ENCODE peak calls at places on chromosomes 16 and 17, in five cellular contexts. One of them, this sample, is unnamed.

GRCh38 chr16:28915181-28915580 is 9.9 kb downstream of the RABEP2 start:
- DNase-seq in Karpas-422: no peak
- DNase-seq in aorta: no peak
- DNase-seq in adrenal gland: no peak
- DNase-seq in heart left ventricle: no peak
- DNase-seq in this sample: no peak

GRCh38 chr17:78182504-78182903 is 4.3 kb downstream of the TK1 start:
- DNase-seq in aorta: no peak
- DNase-seq in adrenal gland: no peak
- DNase-seq in heart left ventricle: no peak
- DNase-seq in Karpas-422: no peak
- DNase-seq in this sample: no peak

GRCh38 chr16:24755201-24755874 is 25.9 kb downstream of the TNRC6A start:
- DNase-seq in Karpas-422: no peak
- DNase-seq in aorta: no peak
- DNase-seq in adrenal gland: no peak
- DNase-seq in heart left ventricle: no peak
- DNase-seq in this sample: no peak

GRCh38 chr16:75244225-75244792 is 7.1 kb downstream of the BCAR1 start:
- DNase-seq in aorta: peak; percentile 92
- DNase-seq in Karpas-422: no peak
- DNase-seq in adrenal gland: peak; percentile 49
- DNase-seq in heart left ventricle: peak; percentile 67
- DNase-seq in this sample: peak; percentile 56

GRCh38 chr16:57627184-57627871 is 1.1 kb upstream of the ADGRG1 start:
- DNase-seq in Karpas-422: no peak
- DNase-seq in aorta: no peak
- DNase-seq in adrenal gland: peak; percentile 49
- DNase-seq in heart left ventricle: no peak
- DNase-seq in this sample: no peak

GRCh38 chr17:51456942-51457341 is 196.6 kb downstream of the UTP18 start:
- DNase-seq in aorta: no peak
- DNase-seq in adrenal gland: no peak
- DNase-seq in heart left ventricle: no peak
- DNase-seq in Karpas-422: no peak
- DNase-seq in this sample: no peak

GRCh38 chr17:35559495-35559894 is 1.1 kb downstream of the SLFN14 start:
- DNase-seq in Karpas-422: no peak
- DNase-seq in aorta: no peak
- DNase-seq in adrenal gland: no peak
- DNase-seq in heart left ventricle: no peak
- DNase-seq in this sample: no peak

GRCh38 chr16:1820096-1820972 is 6.3 kb downstream of the HAGH start:
- DNase-seq in aorta: no peak
- DNase-seq in adrenal gland: no peak
- DNase-seq in heart left ventricle: no peak
- DNase-seq in Karpas-422: no peak
- DNase-seq in this sample: no peak

GRCh38 chr16:66842765-66843164 is 1.4 kb upstream of the CA7 start:
- DNase-seq in aorta: no peak
- DNase-seq in Karpas-422: no peak
- DNase-seq in adrenal gland: peak; percentile 74
- DNase-seq in heart left ventricle: no peak
- DNase-seq in this sample: no peak

GRCh38 chr17:66507103-66507923 is 204.9 kb downstream of the PRKCA start:
- DNase-seq in adrenal gland: peak; percentile 80
- DNase-seq in aorta: peak; percentile 56
- DNase-seq in heart left ventricle: no peak
- DNase-seq in Karpas-422: no peak
- DNase-seq in this sample: peak; percentile 49

GRCh38 chr17:80529904-80530292 is 14.7 kb upstream of the RPTOR start:
- DNase-seq in adrenal gland: no peak
- DNase-seq in Karpas-422: no peak
- DNase-seq in aorta: no peak
- DNase-seq in heart left ventricle: no peak
- DNase-seq in this sample: no peak

GRCh38 chr17:68424861-68425260 is 32.4 kb downstream of the WIPI1 start:
- DNase-seq in Karpas-422: no peak
- DNase-seq in adrenal gland: no peak
- DNase-seq in heart left ventricle: no peak
- DNase-seq in aorta: no peak
- DNase-seq in this sample: no peak

GRCh38 chr16:71288570-71288889 is 672 bp downstream of the CMTR2 start:
- DNase-seq in heart left ventricle: no peak
- DNase-seq in aorta: no peak
- DNase-seq in Karpas-422: peak; percentile 42
- DNase-seq in adrenal gland: no peak
- DNase-seq in this sample: no peak

GRCh38 chr17:8212312-8213180 is 2.2 kb upstream of the AURKB start:
- DNase-seq in adrenal gland: no peak
- DNase-seq in aorta: no peak
- DNase-seq in Karpas-422: no peak
- DNase-seq in heart left ventricle: no peak
- DNase-seq in this sample: no peak

GRCh38 chr17:75345514-75346167 is 56.4 kb upstream of the SLC25A19 start:
- DNase-seq in Karpas-422: peak; percentile 94
- DNase-seq in adrenal gland: no peak
- DNase-seq in aorta: no peak
- DNase-seq in heart left ventricle: no peak
- DNase-seq in this sample: no peak

GRCh38 chr17:34154916-34155730 is 100.0 kb upstream of the CCL2 start:
- DNase-seq in heart left ventricle: no peak
- DNase-seq in adrenal gland: no peak
- DNase-seq in Karpas-422: no peak
- DNase-seq in aorta: no peak
- DNase-seq in this sample: no peak

GRCh38 chr16:86886651-86887050 is 308.3 kb downstream of the FOXL1 start:
- DNase-seq in heart left ventricle: no peak
- DNase-seq in Karpas-422: no peak
- DNase-seq in adrenal gland: no peak
- DNase-seq in aorta: peak; percentile 3
- DNase-seq in this sample: no peak

GRCh38 chr17:2792541-2793169 is 3.6 kb upstream of the RAP1GAP2 start:
- DNase-seq in adrenal gland: no peak
- DNase-seq in heart left ventricle: no peak
- DNase-seq in aorta: no peak
- DNase-seq in Karpas-422: no peak
- DNase-seq in this sample: no peak

GRCh38 chr17:56756536-56756935 is 77.2 kb downstream of the C17orf67 start:
- DNase-seq in Karpas-422: no peak
- DNase-seq in adrenal gland: no peak
- DNase-seq in heart left ventricle: no peak
- DNase-seq in aorta: no peak
- DNase-seq in this sample: no peak

GRCh38 chr16:88878967-88879787 is 12.7 kb upstream of the PABPN1L start:
- DNase-seq in heart left ventricle: no peak
- DNase-seq in adrenal gland: no peak
- DNase-seq in aorta: no peak
- DNase-seq in Karpas-422: no peak
- DNase-seq in this sample: no peak

GRCh38 chr16:89307421-89307805 is 89.9 kb downstream of the ZNF778 start:
- DNase-seq in aorta: no peak
- DNase-seq in heart left ventricle: no peak
- DNase-seq in adrenal gland: no peak
- DNase-seq in Karpas-422: no peak
- DNase-seq in this sample: no peak

GRCh38 chr16:3007957-3008748 is 4.6 kb upstream of the CLDN9 start:
- DNase-seq in Karpas-422: no peak
- DNase-seq in heart left ventricle: no peak
- DNase-seq in aorta: no peak
- DNase-seq in adrenal gland: no peak
- DNase-seq in this sample: peak; percentile 52

GRCh38 chr16:50324345-50324744 is 44.4 kb downstream of the BRD7 start:
- DNase-seq in heart left ventricle: no peak
- DNase-seq in aorta: no peak
- DNase-seq in Karpas-422: no peak
- DNase-seq in adrenal gland: no peak
- DNase-seq in this sample: no peak

GRCh38 chr17:12667299-12667958 is 1.7 kb downstream of the MYOCD start:
- DNase-seq in Karpas-422: peak; percentile 68
- DNase-seq in adrenal gland: no peak
- DNase-seq in aorta: no peak
- DNase-seq in heart left ventricle: peak; percentile 56
- DNase-seq in this sample: no peak

GRCh38 chr16:22304411-22304810 is 7.2 kb downstream of the POLR3E start:
- DNase-seq in heart left ventricle: no peak
- DNase-seq in adrenal gland: no peak
- DNase-seq in Karpas-422: no peak
- DNase-seq in aorta: no peak
- DNase-seq in this sample: no peak

GRCh38 chr17:64377769-64378282 is 12.8 kb downstream of the PECAM1 start:
- DNase-seq in aorta: no peak
- DNase-seq in Karpas-422: no peak
- DNase-seq in adrenal gland: no peak
- DNase-seq in heart left ventricle: no peak
- DNase-seq in this sample: no peak

GRCh38 chr16:84434800-84435199 is 66.5 kb downstream of the ATP2C2 start:
- DNase-seq in Karpas-422: no peak
- DNase-seq in adrenal gland: no peak
- DNase-seq in aorta: no peak
- DNase-seq in heart left ventricle: no peak
- DNase-seq in this sample: no peak

GRCh38 chr16:12868169-12868568 is 33.2 kb upstream of the SHISA9 start:
- DNase-seq in aorta: no peak
- DNase-seq in Karpas-422: no peak
- DNase-seq in adrenal gland: no peak
- DNase-seq in heart left ventricle: no peak
- DNase-seq in this sample: no peak

GRCh38 chr17:3667366-3668278 is 756 bp downstream of the TAX1BP3 start:
- DNase-seq in aorta: peak; percentile 93
- DNase-seq in adrenal gland: peak; percentile 88
- DNase-seq in heart left ventricle: peak; percentile 92
- DNase-seq in Karpas-422: no peak
- DNase-seq in this sample: peak; percentile 89

GRCh38 chr16:11658896-11659708 is 9.2 kb upstream of the SNN start:
- DNase-seq in aorta: no peak
- DNase-seq in heart left ventricle: peak; percentile 47
- DNase-seq in Karpas-422: no peak
- DNase-seq in adrenal gland: no peak
- DNase-seq in this sample: no peak

GRCh38 chr16:4686497-4687210 is 6.7 kb upstream of the NUDT16L1 start:
- DNase-seq in adrenal gland: no peak
- DNase-seq in heart left ventricle: no peak
- DNase-seq in Karpas-422: no peak
- DNase-seq in aorta: no peak
- DNase-seq in this sample: no peak

GRCh38 chr17:61280338-61280737 is 119.3 kb upstream of the TBX2 start:
- DNase-seq in Karpas-422: no peak
- DNase-seq in heart left ventricle: no peak
- DNase-seq in aorta: no peak
- DNase-seq in adrenal gland: no peak
- DNase-seq in this sample: no peak

GRCh38 chr17:61280851-61281250 is 118.8 kb upstream of the TBX2 start:
- DNase-seq in adrenal gland: no peak
- DNase-seq in Karpas-422: no peak
- DNase-seq in heart left ventricle: no peak
- DNase-seq in aorta: no peak
- DNase-seq in this sample: no peak

GRCh38 chr17:61284174-61284573 is 115.5 kb upstream of the TBX2 start:
- DNase-seq in heart left ventricle: no peak
- DNase-seq in Karpas-422: no peak
- DNase-seq in aorta: no peak
- DNase-seq in adrenal gland: no peak
- DNase-seq in this sample: no peak

GRCh38 chr17:61283043-61283442 is 116.6 kb upstream of the TBX2 start:
- DNase-seq in Karpas-422: no peak
- DNase-seq in aorta: no peak
- DNase-seq in adrenal gland: no peak
- DNase-seq in heart left ventricle: no peak
- DNase-seq in this sample: no peak

GRCh38 chr17:61282377-61282776 is 117.3 kb upstream of the TBX2 start:
- DNase-seq in adrenal gland: no peak
- DNase-seq in heart left ventricle: no peak
- DNase-seq in Karpas-422: no peak
- DNase-seq in aorta: no peak
- DNase-seq in this sample: no peak
- H3K36me3 ChIP-seq in adrenal gland: no peaks in the 10 kb centered on the region
- H3K36me3 ChIP-seq in heart left ventricle: no peaks in the 10 kb centered on the region
- H3K36me3 ChIP-seq in Karpas-422: no peaks in the 10 kb centered on the region
- H3K36me3 ChIP-seq in aorta: no peaks in the 10 kb centered on the region
- H3K36me3 ChIP-seq in this sample: no peaks in the 10 kb centered on the region

GRCh38 chr16:68575082-68575481 is 36.0 kb downstream of the ZFP90 start:
- DNase-seq in heart left ventricle: no peak
- DNase-seq in Karpas-422: no peak
- DNase-seq in adrenal gland: no peak
- DNase-seq in aorta: no peak
- DNase-seq in this sample: no peak
- H3K9me3 ChIP-seq in heart left ventricle: no peaks in the 10 kb centered on the region
- H3K9me3 ChIP-seq in Karpas-422: peaks cover 39% of the 10 kb centered on the region
- H3K9me3 ChIP-seq in adrenal gland: no peaks in the 10 kb centered on the region
- H3K9me3 ChIP-seq in aorta: peaks cover 35% of the 10 kb centered on the region
- H3K9me3 ChIP-seq in this sample: peaks cover 39% of the 10 kb centered on the region

DNA sequence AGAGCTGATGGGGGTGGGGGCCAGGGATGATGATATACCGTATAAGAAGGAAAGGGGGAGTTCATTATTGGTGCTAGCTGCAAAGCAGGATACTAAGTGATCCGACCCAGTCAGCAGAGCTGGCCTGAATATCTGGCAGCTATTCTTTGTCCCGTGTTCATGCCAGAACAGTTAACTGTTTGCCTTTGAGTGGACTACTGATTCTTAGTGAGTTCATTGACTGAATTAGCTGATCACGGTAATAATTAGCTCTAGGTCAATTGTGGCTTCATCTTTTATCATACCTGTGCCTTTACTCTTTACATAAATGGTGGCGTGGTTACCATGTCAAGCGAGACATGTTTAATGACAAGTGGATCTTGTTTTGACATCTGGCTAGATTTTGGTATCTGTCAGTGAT is 5.3 kb downstream of the KPNB1 start:
- DNase-seq in aorta: no peak
- DNase-seq in adrenal gland: no peak
- DNase-seq in Karpas-422: no peak
- DNase-seq in heart left ventricle: no peak
- DNase-seq in this sample: no peak
- H3K36me3 ChIP-seq in aorta: peaks cover 20% of the 10 kb centered on the region
- H3K36me3 ChIP-seq in adrenal gland: no peaks in the 10 kb centered on the region
- H3K36me3 ChIP-seq in Karpas-422: peaks cover 75% of the 10 kb centered on the region
- H3K36me3 ChIP-seq in heart left ventricle: peaks cover 32% of the 10 kb centered on the region
- H3K36me3 ChIP-seq in this sample: peaks cover 45% of the 10 kb centered on the region

DNA sequence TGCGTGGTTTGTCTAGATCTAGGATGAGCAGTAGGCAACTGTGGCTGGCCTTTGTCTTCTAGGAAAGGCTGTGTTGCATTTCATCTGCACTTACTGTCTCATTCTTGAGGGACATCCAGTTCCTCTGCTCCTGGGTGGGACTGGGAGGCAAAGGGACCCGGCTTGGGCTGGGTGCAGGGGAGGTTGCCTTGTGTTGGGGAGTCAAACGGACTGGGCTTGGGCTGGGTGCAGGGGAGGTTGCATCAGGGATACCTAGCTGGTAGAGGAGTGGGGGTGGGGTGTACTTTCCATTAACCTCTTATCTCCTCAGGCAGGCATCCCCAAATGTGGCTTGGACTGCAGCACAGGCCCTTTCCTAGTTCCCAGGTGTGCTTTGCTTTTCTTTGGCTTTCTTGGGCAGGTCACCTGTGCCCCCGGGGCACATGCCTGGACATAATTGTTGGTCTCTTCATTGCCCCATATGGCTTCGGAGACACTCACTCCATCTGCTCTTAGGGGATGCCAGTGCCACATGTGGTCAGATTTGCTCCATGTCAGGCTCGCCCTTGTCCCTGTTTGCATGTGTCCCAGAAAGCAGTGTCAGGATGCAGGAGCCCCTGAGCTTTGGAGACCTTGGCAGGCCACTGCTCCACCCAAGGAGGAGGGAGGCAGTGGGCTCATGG is 1682.9 kb downstream of the TP53TG3F start:
- DNase-seq in Karpas-422: no peak
- DNase-seq in adrenal gland: no peak
- DNase-seq in aorta: no peak
- DNase-seq in heart left ventricle: no peak
- DNase-seq in this sample: no peak
- H3K9me3 ChIP-seq in Karpas-422: peaks cover 16% of the 10 kb centered on the region
- H3K9me3 ChIP-seq in adrenal gland: no peaks in the 10 kb centered on the region
- H3K9me3 ChIP-seq in aorta: no peaks in the 10 kb centered on the region
- H3K9me3 ChIP-seq in heart left ventricle: no peaks in the 10 kb centered on the region
- H3K9me3 ChIP-seq in this sample: peaks cover 42% of the 10 kb centered on the region